ENCODE peak calls at places on chromosomes 13 and 19, in ten cellular contexts. One of them, this sample, is unnamed. For H3K9me3 and H3K4me1, the result is how much of the 10 kb centered on the place peaks cover.

GRCh38 chr13:107266657-107267056 is 698.7 kb upstream of the ARGLU1 start:
- DNase-seq in thoracic aorta: no peak
- DNase-seq in upper lobe of right lung: no peak
- DNase-seq in H1: no peak
- DNase-seq in GM23248: no peak
- DNase-seq in tibial artery: no peak
- DNase-seq in IMR-90: no peak
- DNase-seq in effector memory CD4-positive, alpha-beta T cell: no peak
- DNase-seq in left ventricle myocardium inferior: no peak
- DNase-seq in spleen: no peak
- DNase-seq in this sample: no peak

GRCh38 chr19:28358604-28359003 is 854.3 kb downstream of the UQCRFS1 start:
- DNase-seq in tibial artery: no peak
- DNase-seq in effector memory CD4-positive, alpha-beta T cell: no peak
- DNase-seq in GM23248: no peak
- DNase-seq in thoracic aorta: no peak
- DNase-seq in H1: no peak
- DNase-seq in IMR-90: no peak
- DNase-seq in spleen: no peak
- DNase-seq in left ventricle myocardium inferior: no peak
- DNase-seq in upper lobe of right lung: no peak
- DNase-seq in this sample: peak

GRCh38 chr13:76470991-76471390 is 415.2 kb downstream of the KCTD12 start:
- DNase-seq in left ventricle myocardium inferior: no peak
- DNase-seq in IMR-90: no peak
- DNase-seq in tibial artery: no peak
- DNase-seq in thoracic aorta: no peak
- DNase-seq in spleen: no peak
- DNase-seq in effector memory CD4-positive, alpha-beta T cell: no peak
- DNase-seq in GM23248: no peak
- DNase-seq in H1: no peak
- DNase-seq in upper lobe of right lung: no peak
- DNase-seq in this sample: no peak

GRCh38 chr19:45972081-45972943 is 1.4 kb downstream of the NOVA2 start:
- DNase-seq in IMR-90: no peak
- DNase-seq in upper lobe of right lung: no peak
- DNase-seq in spleen: no peak
- DNase-seq in GM23248: no peak
- DNase-seq in left ventricle myocardium inferior: peak
- DNase-seq in effector memory CD4-positive, alpha-beta T cell: no peak
- DNase-seq in tibial artery: peak
- DNase-seq in H1: no peak
- DNase-seq in thoracic aorta: no peak
- DNase-seq in this sample: no peak

GRCh38 chr13:110499621-110500281 is 61.8 kb downstream of the RAB20 start:
- DNase-seq in IMR-90: peak
- DNase-seq in upper lobe of right lung: no peak
- DNase-seq in thoracic aorta: no peak
- DNase-seq in left ventricle myocardium inferior: no peak
- DNase-seq in H1: no peak
- DNase-seq in tibial artery: no peak
- DNase-seq in spleen: no peak
- DNase-seq in GM23248: no peak
- DNase-seq in effector memory CD4-positive, alpha-beta T cell: no peak
- DNase-seq in this sample: peak

GRCh38 chr13:28503182-28503980 is 8.5 kb upstream of the FLT1 start:
- DNase-seq in left ventricle myocardium inferior: no peak
- DNase-seq in H1: no peak
- DNase-seq in GM23248: no peak
- DNase-seq in thoracic aorta: no peak
- DNase-seq in upper lobe of right lung: no peak
- DNase-seq in IMR-90: peak
- DNase-seq in tibial artery: no peak
- DNase-seq in spleen: peak
- DNase-seq in effector memory CD4-positive, alpha-beta T cell: no peak
- DNase-seq in this sample: no peak

GRCh38 chr13:91184244-91184926 is 163.1 kb upstream of the MIR17HG start:
- DNase-seq in upper lobe of right lung: no peak
- DNase-seq in GM23248: peak
- DNase-seq in left ventricle myocardium inferior: no peak
- DNase-seq in thoracic aorta: no peak
- DNase-seq in effector memory CD4-positive, alpha-beta T cell: no peak
- DNase-seq in H1: no peak
- DNase-seq in IMR-90: no peak
- DNase-seq in tibial artery: no peak
- DNase-seq in spleen: no peak
- DNase-seq in this sample: peak

GRCh38 chr13:67001363-67001762 is 228.8 kb downstream of the PCDH9 start:
- DNase-seq in tibial artery: no peak
- DNase-seq in left ventricle myocardium inferior: no peak
- DNase-seq in effector memory CD4-positive, alpha-beta T cell: no peak
- DNase-seq in upper lobe of right lung: no peak
- DNase-seq in GM23248: no peak
- DNase-seq in H1: no peak
- DNase-seq in thoracic aorta: no peak
- DNase-seq in spleen: no peak
- DNase-seq in IMR-90: no peak
- DNase-seq in this sample: no peak

GRCh38 chr19:7921955-7922840 is 2.1 kb downstream of the SNAPC2 start:
- DNase-seq in spleen: peak
- DNase-seq in left ventricle myocardium inferior: no peak
- DNase-seq in GM23248: no peak
- DNase-seq in thoracic aorta: no peak
- DNase-seq in IMR-90: no peak
- DNase-seq in H1: no peak
- DNase-seq in upper lobe of right lung: no peak
- DNase-seq in tibial artery: no peak
- DNase-seq in effector memory CD4-positive, alpha-beta T cell: no peak
- DNase-seq in this sample: no peak

GRCh38 chr19:51698296-51698695 is 5.2 kb downstream of the SPACA6 start:
- DNase-seq in IMR-90: peak
- DNase-seq in spleen: no peak
- DNase-seq in left ventricle myocardium inferior: no peak
- DNase-seq in tibial artery: no peak
- DNase-seq in GM23248: peak
- DNase-seq in thoracic aorta: no peak
- DNase-seq in upper lobe of right lung: no peak
- DNase-seq in effector memory CD4-positive, alpha-beta T cell: no peak
- DNase-seq in H1: no peak
- DNase-seq in this sample: no peak

GRCh38 chr19:55472463-55472862 is 4.0 kb upstream of the ZNF628 start:
- DNase-seq in H1: no peak
- DNase-seq in GM23248: peak
- DNase-seq in tibial artery: no peak
- DNase-seq in IMR-90: peak
- DNase-seq in upper lobe of right lung: no peak
- DNase-seq in left ventricle myocardium inferior: no peak
- DNase-seq in spleen: no peak
- DNase-seq in effector memory CD4-positive, alpha-beta T cell: no peak
- DNase-seq in thoracic aorta: no peak
- DNase-seq in this sample: peak

GRCh38 chr13:112055032-112055416 is 11.9 kb upstream of the SOX1 start:
- DNase-seq in upper lobe of right lung: no peak
- DNase-seq in thoracic aorta: no peak
- DNase-seq in H1: no peak
- DNase-seq in IMR-90: no peak
- DNase-seq in left ventricle myocardium inferior: no peak
- DNase-seq in GM23248: no peak
- DNase-seq in tibial artery: no peak
- DNase-seq in effector memory CD4-positive, alpha-beta T cell: no peak
- DNase-seq in spleen: peak
- DNase-seq in this sample: no peak

GRCh38 chr19:35436477-35437141 is 11.4 kb upstream of the FFAR2 start:
- DNase-seq in left ventricle myocardium inferior: no peak
- DNase-seq in spleen: no peak
- DNase-seq in effector memory CD4-positive, alpha-beta T cell: no peak
- DNase-seq in thoracic aorta: no peak
- DNase-seq in H1: no peak
- DNase-seq in tibial artery: peak
- DNase-seq in IMR-90: no peak
- DNase-seq in GM23248: peak
- DNase-seq in upper lobe of right lung: no peak
- DNase-seq in this sample: no peak

GRCh38 chr19:5307655-5308054 is 33.0 kb downstream of the PTPRS start:
- DNase-seq in upper lobe of right lung: no peak
- DNase-seq in H1: no peak
- DNase-seq in IMR-90: no peak
- DNase-seq in spleen: no peak
- DNase-seq in effector memory CD4-positive, alpha-beta T cell: no peak
- DNase-seq in tibial artery: no peak
- DNase-seq in GM23248: no peak
- DNase-seq in left ventricle myocardium inferior: no peak
- DNase-seq in thoracic aorta: no peak
- DNase-seq in this sample: no peak

DNA sequence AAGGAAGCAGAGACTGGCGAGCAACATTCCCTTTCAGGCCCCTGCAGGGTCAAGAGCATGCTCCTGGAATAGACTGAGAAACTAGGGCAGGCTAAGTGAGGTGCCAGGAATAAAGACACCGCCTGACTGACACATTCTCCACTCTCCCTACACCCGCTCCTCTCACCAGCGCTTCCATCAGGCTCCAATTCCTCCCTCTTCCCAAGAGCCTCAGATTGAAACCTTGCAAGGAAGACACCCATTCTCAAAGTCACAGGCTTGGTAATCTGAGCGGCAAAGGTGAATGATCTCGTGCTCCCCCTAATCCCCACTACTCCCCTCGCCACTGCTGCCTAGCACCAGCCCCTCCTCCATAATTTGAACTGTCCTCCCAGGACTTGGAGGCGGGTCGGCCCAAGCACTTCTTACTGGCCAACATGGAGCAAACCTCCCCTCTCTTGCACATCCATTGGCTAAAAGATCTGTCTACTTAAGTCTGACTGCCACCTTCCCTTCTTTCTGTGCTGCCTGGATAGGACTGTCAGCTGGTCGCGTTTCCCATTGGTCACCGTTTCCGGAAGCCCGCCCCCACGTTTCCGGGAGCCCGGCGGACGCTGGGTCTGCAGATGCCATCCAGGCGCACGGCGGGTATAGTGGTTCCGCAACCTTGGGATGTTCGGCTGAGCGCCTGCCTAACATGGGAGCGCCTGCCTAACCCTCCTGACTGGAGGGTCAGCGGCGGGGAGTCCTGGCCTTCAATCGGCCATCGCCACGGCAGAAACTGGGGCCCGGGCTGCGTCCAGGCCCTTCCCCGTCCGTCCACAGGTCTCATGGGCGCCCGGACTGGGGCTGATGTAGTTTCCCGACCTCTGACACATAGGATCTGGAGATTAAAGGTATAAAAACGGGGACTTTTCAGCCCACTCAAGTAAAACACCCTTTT is 33.6 kb downstream of the ZNF383 start:
- DNase-seq in effector memory CD4-positive, alpha-beta T cell: peak
- DNase-seq in GM23248: peak
- DNase-seq in thoracic aorta: peak
- DNase-seq in IMR-90: peak
- DNase-seq in H1: no peak
- DNase-seq in upper lobe of right lung: peak
- DNase-seq in tibial artery: peak
- DNase-seq in spleen: peak
- DNase-seq in left ventricle myocardium inferior: peak
- DNase-seq in this sample: peak
- H3K9me3 ChIP-seq in effector memory CD4-positive, alpha-beta T cell: under half
- H3K9me3 ChIP-seq in GM23248: under half
- H3K9me3 ChIP-seq in thoracic aorta: half or more
- H3K9me3 ChIP-seq in IMR-90: under half
- H3K9me3 ChIP-seq in H1: half or more
- H3K9me3 ChIP-seq in upper lobe of right lung: under half
- H3K9me3 ChIP-seq in tibial artery: under half
- H3K9me3 ChIP-seq in spleen: half or more
- H3K9me3 ChIP-seq in left ventricle myocardium inferior: half or more
- H3K9me3 ChIP-seq in this sample: under half

GRCh38 chr19:10424011-10424637 is 3.8 kb downstream of the PDE4A start:
- DNase-seq in left ventricle myocardium inferior: peak
- DNase-seq in GM23248: peak
- DNase-seq in thoracic aorta: no peak
- DNase-seq in upper lobe of right lung: peak
- DNase-seq in tibial artery: peak
- DNase-seq in H1: no peak
- DNase-seq in IMR-90: peak
- DNase-seq in effector memory CD4-positive, alpha-beta T cell: peak
- DNase-seq in spleen: peak
- DNase-seq in this sample: peak
- H3K4me1 ChIP-seq in left ventricle myocardium inferior: under half
- H3K4me1 ChIP-seq in GM23248: under half
- H3K4me1 ChIP-seq in thoracic aorta: under half
- H3K4me1 ChIP-seq in upper lobe of right lung: half or more
- H3K4me1 ChIP-seq in tibial artery: under half
- H3K4me1 ChIP-seq in H1: under half
- H3K4me1 ChIP-seq in IMR-90: under half
- H3K4me1 ChIP-seq in effector memory CD4-positive, alpha-beta T cell: half or more
- H3K4me1 ChIP-seq in spleen: half or more
- H3K4me1 ChIP-seq in this sample: under half

DNA sequence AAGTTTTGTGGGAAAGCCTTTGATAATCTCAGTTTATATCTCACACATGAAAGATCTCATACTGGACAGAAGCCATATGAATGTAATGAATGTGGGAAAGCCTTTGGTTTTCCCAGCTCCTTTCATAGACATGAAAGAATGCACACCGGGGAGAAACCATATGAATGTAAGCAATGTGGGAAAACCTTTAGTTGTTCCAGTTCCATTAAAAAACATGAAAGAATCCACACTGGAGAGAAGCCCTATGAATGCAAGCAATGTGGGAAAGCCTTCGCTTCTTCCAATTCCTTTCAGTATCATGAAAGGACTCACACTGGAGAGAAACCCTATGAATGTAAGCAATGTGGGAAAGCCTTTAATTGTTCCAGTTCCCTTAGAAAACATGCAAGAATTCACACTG is 54.8 kb downstream of the ZNF627 start:
- DNase-seq in thoracic aorta: no peak
- DNase-seq in upper lobe of right lung: no peak
- DNase-seq in IMR-90: no peak
- DNase-seq in effector memory CD4-positive, alpha-beta T cell: no peak
- DNase-seq in left ventricle myocardium inferior: no peak
- DNase-seq in H1: no peak
- DNase-seq in spleen: no peak
- DNase-seq in tibial artery: no peak
- DNase-seq in GM23248: no peak
- DNase-seq in this sample: no peak
- H3K9me3 ChIP-seq in thoracic aorta: under half
- H3K9me3 ChIP-seq in upper lobe of right lung: under half
- H3K9me3 ChIP-seq in IMR-90: under half
- H3K9me3 ChIP-seq in effector memory CD4-positive, alpha-beta T cell: under half
- H3K9me3 ChIP-seq in left ventricle myocardium inferior: under half
- H3K9me3 ChIP-seq in H1: under half
- H3K9me3 ChIP-seq in spleen: under half
- H3K9me3 ChIP-seq in tibial artery: under half
- H3K9me3 ChIP-seq in GM23248: under half
- H3K9me3 ChIP-seq in this sample: half or more

DNA sequence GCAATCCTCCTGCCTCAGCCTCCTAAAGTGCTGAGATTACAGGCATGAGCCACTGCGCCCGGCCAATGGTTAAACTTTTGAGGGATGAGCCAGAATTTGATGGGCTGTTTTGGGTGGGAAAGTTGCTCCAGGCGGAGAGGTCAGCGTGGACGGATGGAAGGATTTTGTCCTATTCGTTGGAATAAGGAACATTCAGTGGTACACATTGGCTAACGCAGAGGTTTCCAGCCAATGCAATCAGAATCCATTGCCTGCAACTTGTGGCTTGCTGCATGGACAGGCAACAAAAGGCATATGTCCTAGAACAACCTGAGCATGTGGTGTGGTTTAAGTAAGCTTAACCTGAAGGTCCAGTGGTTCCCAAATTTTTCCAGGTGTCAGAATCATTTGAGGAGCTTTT is 35.5 kb upstream of the C1QTNF9 start:
- DNase-seq in IMR-90: no peak
- DNase-seq in H1: no peak
- DNase-seq in effector memory CD4-positive, alpha-beta T cell: no peak
- DNase-seq in upper lobe of right lung: no peak
- DNase-seq in tibial artery: no peak
- DNase-seq in spleen: no peak
- DNase-seq in thoracic aorta: no peak
- DNase-seq in left ventricle myocardium inferior: no peak
- DNase-seq in GM23248: no peak
- DNase-seq in this sample: no peak
- H3K4me1 ChIP-seq in IMR-90: under half
- H3K4me1 ChIP-seq in H1: under half
- H3K4me1 ChIP-seq in effector memory CD4-positive, alpha-beta T cell: half or more
- H3K4me1 ChIP-seq in upper lobe of right lung: half or more
- H3K4me1 ChIP-seq in tibial artery: under half
- H3K4me1 ChIP-seq in spleen: half or more
- H3K4me1 ChIP-seq in thoracic aorta: under half
- H3K4me1 ChIP-seq in left ventricle myocardium inferior: half or more
- H3K4me1 ChIP-seq in GM23248: under half
- H3K4me1 ChIP-seq in this sample: under half